ENCODE peak calls at places on chromosomes 11 and 22, in ten cellular contexts. G is tibial nerve, S is adrenal gland, L is transverse colon, B is stomach, W is body of pancreas, V is ovary, Y is endothelial cell of umbilical vein, Z is sigmoid colon, P is H1. R is an unnamed sample.

GRCh38 chr11:72041364-72042058 is 38.8 kb downstream of the NUMA1 start:
- DNase-seq in G (peak; percentile 64), S (peak; percentile 85), L (peak; percentile 70), B (peak; percentile 82), W (peak; percentile 88), V (peak; percentile 71), Y (peak; percentile 87), Z (peak; percentile 93), P (peak; percentile 61), R (peak; percentile 81)

GRCh38 chr11:63901660-63902059 is 15.3 kb downstream of the RCOR2 start:
- DNase-seq in G (no peak), S (no peak), L (no peak), B (no peak), W (no peak), V (no peak), Y (no peak), Z (no peak), P (no peak), R (no peak)

GRCh38 chr11:66068923-66069714 is 953 bp upstream of the PACS1 start:
- DNase-seq in G (peak; percentile 28), S (peak; percentile 76), L (peak; percentile 42), B (peak; percentile 58), W (peak; percentile 63), V (peak; percentile 47), Y (peak; percentile 63), Z (no peak), P (peak; percentile 48), R (peak; percentile 61)

GRCh38 chr11:70397336-70397982 is 870 bp upstream of the CTTN start:
- DNase-seq in G (no peak), S (no peak), L (peak; percentile 20), B (no peak), W (peak; percentile 30), V (no peak), Y (no peak), Z (no peak), P (peak; percentile 60), R (no peak)

GRCh38 chr11:73969991-73970800 is 12.4 kb downstream of the UCP2 start:
- DNase-seq in G (no peak), S (no peak), L (no peak), B (no peak), W (no peak), V (no peak), Y (no peak), Z (no peak), P (no peak), R (no peak)

GRCh38 chr11:97729546-97730272 is 1291.0 kb upstream of the CNTN5 start:
- DNase-seq in G (no peak), S (no peak), L (no peak), B (no peak), W (no peak), V (no peak), Y (no peak), Z (no peak), P (no peak), R (no peak)

GRCh38 chr11:116993599-116993998 is 104.6 kb downstream of the SIK3 start:
- DNase-seq in G (no peak), S (no peak), L (no peak), B (no peak), W (no peak), V (peak; percentile 40), Y (peak; percentile 34), Z (no peak), P (no peak), R (no peak)

GRCh38 chr11:58739725-58740430 is 8.1 kb upstream of the GLYAT start:
- DNase-seq in G (no peak), S (no peak), L (no peak), B (no peak), W (no peak), V (no peak), Y (no peak), Z (no peak), P (no peak), R (no peak)

GRCh38 chr22:33578752-33579151 is 341.5 kb downstream of the LARGE1 start:
- DNase-seq in G (no peak), S (no peak), L (no peak), B (no peak), W (no peak), V (no peak), Y (no peak), Z (no peak), P (no peak), R (no peak)

GRCh38 chr11:114953039-114953438 is 274.7 kb downstream of the NXPE2 start:
- DNase-seq in G (no peak), S (no peak), L (no peak), B (no peak), W (no peak), V (no peak), Y (no peak), Z (no peak), P (no peak), R (no peak)

GRCh38 chr11:104653011-104653806 is 245.1 kb downstream of the CASP12 start:
- DNase-seq in G (no peak), S (peak; percentile 56), L (no peak), B (no peak), W (no peak), V (no peak), Y (no peak), Z (no peak), P (no peak), R (no peak)

GRCh38 chr22:47837703-47838102 is 1075.3 kb downstream of the TBC1D22A start:
- DNase-seq in G (no peak), S (no peak), L (no peak), B (no peak), W (no peak), V (no peak), Y (no peak), Z (no peak), P (peak; percentile 57), R (no peak)

GRCh38 chr11:95516786-95517185 is 272.8 kb downstream of the FAM76B start:
- DNase-seq in G (no peak), S (no peak), L (no peak), B (no peak), W (no peak), V (no peak), Y (no peak), Z (no peak), P (no peak), R (no peak)

GRCh38 chr11:113553235-113553634 is 78.0 kb upstream of the DRD2 start:
- DNase-seq in G (peak; percentile 68), S (no peak), L (no peak), B (no peak), W (no peak), V (no peak), Y (no peak), Z (no peak), P (no peak), R (no peak)

GRCh38 chr11:11982975-11983374 is 25.5 kb downstream of the DKK3 start:
- DNase-seq in G (no peak), S (peak; percentile 11), L (no peak), B (no peak), W (no peak), V (no peak), Y (no peak), Z (no peak), P (no peak), R (no peak)

GRCh38 chr22:23144926-23145906 is at the start of gene RAB36:
- DNase-seq in G (peak; percentile 98), S (peak; percentile 100), L (peak; percentile 98), B (peak; percentile 96), W (peak; percentile 98), V (peak; percentile 100), Y (peak; percentile 95), Z (peak; percentile 99), P (peak; percentile 98), R (peak; percentile 99)
- H3K4me1 ChIP-seq in G (peaks cover 14% of the 10 kb centered on the region), S (peaks cover 12% of the 10 kb centered on the region), L (peaks cover 45% of the 10 kb centered on the region), B (peaks cover 62% of the 10 kb centered on the region), W (peaks cover 39% of the 10 kb centered on the region), V (peaks cover 4% of the 10 kb centered on the region), Y (peaks cover 9% of the 10 kb centered on the region), Z (no peaks in the 10 kb centered on the region), P (peaks cover 9% of the 10 kb centered on the region), R (peaks cover 23% of the 10 kb centered on the region)

GRCh38 chr22:31044262-31044861 is 36.8 kb upstream of the SMTN start:
- DNase-seq in G (peak; percentile 28), S (peak; percentile 56), L (peak; percentile 61), B (peak; percentile 38), W (peak; percentile 39), V (peak; percentile 89), Y (no peak), Z (peak; percentile 93), P (no peak), R (no peak)
- TF ChIP-seq POLR2A in G (no peak), S (no peak), L (no peak), B (no peak), W (no peak), V (no peak), Y (no peak), Z (no peak), P (no peak), R (no peak)

GRCh38 chr22:29475550-29475949 is 4.5 kb upstream of the NEFH start:
- DNase-seq in G (no peak), S (no peak), L (no peak), B (no peak), W (no peak), V (no peak), Y (no peak), Z (no peak), P (no peak), R (no peak)
- H3K4me3 ChIP-seq in G (no peak overlapping the region), S (no peak overlapping the region), L (no peak overlapping the region), B (no peak overlapping the region), W (no peak overlapping the region), V (no peak overlapping the region), Y (no peak overlapping the region), Z (no peak overlapping the region), P (no peak overlapping the region), R (no peak overlapping the region)

GRCh38 chr11:69313992-69314391 is 20.0 kb downstream of the MYEOV start:
- DNase-seq in G (no peak), S (no peak), L (no peak), B (no peak), W (no peak), V (no peak), Y (no peak), Z (peak; percentile 2), P (no peak), R (no peak)
- H3K4me1 ChIP-seq in G (peaks cover 9% of the 10 kb centered on the region), S (no peaks in the 10 kb centered on the region), L (peaks cover 7% of the 10 kb centered on the region), B (peaks cover 16% of the 10 kb centered on the region), W (peaks cover 7% of the 10 kb centered on the region), V (no peaks in the 10 kb centered on the region), Y (peaks cover 44% of the 10 kb centered on the region), Z (no peaks in the 10 kb centered on the region), P (peaks cover 3% of the 10 kb centered on the region), R (no peaks in the 10 kb centered on the region)

DNA sequence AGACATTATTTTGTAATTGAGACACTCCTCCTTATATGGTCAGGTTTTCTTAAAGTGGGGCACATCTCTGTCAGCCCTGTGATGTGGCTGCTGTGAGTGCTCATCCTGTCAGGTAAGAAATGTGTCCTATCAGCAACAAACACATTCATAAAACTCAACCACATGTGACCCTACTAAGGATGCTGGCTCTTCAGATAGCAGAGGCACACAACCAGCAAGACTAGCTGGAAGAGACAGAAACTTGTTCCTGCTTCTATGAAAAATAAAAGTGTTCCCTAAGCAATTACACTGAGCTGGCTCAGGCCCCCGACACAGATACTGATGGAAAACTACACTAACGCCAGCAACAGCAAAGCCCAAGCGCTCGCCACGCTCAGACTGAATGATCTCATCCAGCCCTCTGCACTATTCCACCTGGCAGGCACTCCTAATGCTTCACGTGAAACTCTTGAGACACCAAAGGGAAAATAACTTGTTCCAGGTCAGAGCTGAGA is 49.8 kb upstream of the CYP2D6 start:
- DNase-seq in G (peak; percentile 53), S (peak; percentile 24), L (peak; percentile 16), B (no peak), W (peak; percentile 53), V (peak; percentile 56), Y (no peak), Z (peak; percentile 93), P (no peak), R (no peak)
- TF ChIP-seq POLR2A in G (no peak), S (no peak), L (no peak), B (no peak), W (no peak), V (no peak), Y (no peak), Z (no peak), P (no peak), R (no peak)

R was measured in prostate gland.